ENCODE peak calls at places on chromosomes 11 and 22, in four cellular contexts. R is activated CD4-positive, alpha-beta T cell treated with anti-CD3 and anti-CD28 coated beads for 36 hours; C is activated T-cell treated with anti-CD3 and anti-CD28 coated beads for 24 hours; N is lower lobe of right lung. J is an unnamed sample.

GRCh38 chr11:70070736-70071135 is 7.4 kb upstream of the ANO1 start:
- DNase-seq in R (no peak), C (no peak), N (no peak), J (no peak)

GRCh38 chr22:38655532-38656255 is 498 bp downstream of the FAM227A start:
- DNase-seq in R (no peak), C (no peak), N (no peak), J (peak)

GRCh38 chr22:38135133-38135706 is 24.7 kb upstream of the BAIAP2L2 start:
- DNase-seq in R (peak), C (no peak), N (no peak), J (no peak)

GRCh38 chr11:67996622-67997459 is 7.1 kb downstream of the UNC93B1 start:
- DNase-seq in R (peak), C (no peak), N (peak), J (no peak)

GRCh38 chr22:49571326-49571725 is 256.3 kb downstream of the BRD1 start:
- DNase-seq in R (no peak), C (no peak), N (no peak), J (no peak)

GRCh38 chr11:128522063-128522942 is 65.1 kb downstream of the ETS1 start:
- DNase-seq in R (peak), C (peak), N (peak), J (peak)

GRCh38 chr11:67082071-67082791 is 25.6 kb downstream of the RHOD start:
- DNase-seq in R (no peak), C (no peak), N (no peak), J (no peak)

GRCh38 chr11:74417379-74417804 is 19.2 kb upstream of the PGM2L1 start:
- DNase-seq in R (no peak), C (no peak), N (no peak), J (no peak)

GRCh38 chr22:17514092-17514491 is 49.2 kb upstream of the SLC25A18 start:
- DNase-seq in R (no peak), C (no peak), N (no peak), J (no peak)

J was measured in pons.